ENCODE peak calls at places on chromosome 16, in ten cellular contexts. I is SJCRH30; Z is A673; X is CD8-positive, alpha-beta T cell; O is cardiac muscle cell; D is brain microvascular endothelial cell; U is OCI-LY7; E is heart right ventricle; N is endothelial cell of umbilical vein; B is PC-3. S is an unnamed sample.
A peak's percentile ranks its signal among the peaks of the same experiment; 100 is the strongest.

GRCh38 chr16:50238868-50239301 is 27.5 kb upstream of the ADCY7 start:
- DNase-seq in I (no peak), Z (no peak), X (no peak), O (no peak), D (no peak), U (no peak), E (no peak), N (no peak), B (no peak), S (no peak)

GRCh38 chr16:22123146-22123545 is 30.8 kb downstream of the VWA3A start:
- DNase-seq in I (no peak), Z (peak; percentile 45), X (no peak), O (no peak), D (no peak), U (no peak), E (no peak), N (no peak), B (no peak), S (no peak)

GRCh38 chr16:1413684-1414531 is 596 bp downstream of the UNKL start:
- DNase-seq in I (peak; percentile 50), Z (peak; percentile 74), X (peak; percentile 49), O (peak; percentile 47), D (peak; percentile 27), U (peak; percentile 81), E (no peak), N (peak; percentile 54), B (peak; percentile 41), S (peak; percentile 81)

GRCh38 chr16:85041184-85041928 is 13.8 kb downstream of the KIAA0513 start:
- DNase-seq in I (peak; percentile 58), Z (no peak), X (no peak), O (no peak), D (no peak), U (no peak), E (no peak), N (no peak), B (no peak), S (no peak)

GRCh38 chr16:84419730-84420129 is 51.4 kb downstream of the ATP2C2 start:
- DNase-seq in I (no peak), Z (no peak), X (no peak), O (no peak), D (no peak), U (no peak), E (no peak), N (no peak), B (no peak), S (no peak)

GRCh38 chr16:56776562-56776961 is 46.6 kb downstream of the NUP93 start:
- DNase-seq in I (no peak), Z (peak; percentile 79), X (no peak), O (peak; percentile 52), D (no peak), U (no peak), E (no peak), N (peak; percentile 34), B (no peak), S (no peak)

GRCh38 chr16:75130150-75130771 is 13.7 kb upstream of the LDHD start:
- DNase-seq in I (no peak), Z (no peak), X (no peak), O (no peak), D (no peak), U (no peak), E (no peak), N (no peak), B (peak; percentile 13), S (no peak)

GRCh38 chr16:23195415-23195978 is 13.0 kb downstream of the SCNN1G start:
- DNase-seq in I (no peak), Z (no peak), X (no peak), O (no peak), D (no peak), U (no peak), E (no peak), N (no peak), B (no peak), S (no peak)

GRCh38 chr16:73214825-73215481 is 167.0 kb upstream of the ZFHX3 start:
- DNase-seq in I (no peak), Z (peak; percentile 66), X (no peak), O (no peak), D (peak; percentile 87), U (no peak), E (no peak), N (no peak), B (no peak), S (no peak)

GRCh38 chr16:56734429-56734828 is 4.5 kb downstream of the NUP93 start:
- DNase-seq in I (no peak), Z (no peak), X (no peak), O (no peak), D (no peak), U (no peak), E (no peak), N (no peak), B (no peak), S (no peak)

GRCh38 chr16:88633684-88634140 is 4.7 kb upstream of the IL17C start:
- DNase-seq in I (no peak), Z (no peak), X (peak; percentile 41), O (peak; percentile 26), D (peak; percentile 30), U (peak; percentile 55), E (no peak), N (peak; percentile 7), B (no peak), S (peak; percentile 80)

GRCh38 chr16:55508941-55509920 is at the start of gene LPCAT2:
- DNase-seq in I (peak; percentile 87), Z (peak; percentile 92), X (no peak), O (peak; percentile 91), D (peak; percentile 80), U (no peak), E (peak; percentile 85), N (peak; percentile 90), B (peak; percentile 73), S (peak; percentile 86)

GRCh38 chr16:55512941-55513340 is 4.1 kb downstream of the LPCAT2 start:
- DNase-seq in I (no peak), Z (no peak), X (no peak), O (no peak), D (no peak), U (no peak), E (no peak), N (no peak), B (no peak), S (no peak)

GRCh38 chr16:55508271-55508921 is 476 bp upstream of the LPCAT2 start:
- DNase-seq in I (no peak), Z (no peak), X (no peak), O (no peak), D (no peak), U (no peak), E (no peak), N (no peak), B (no peak), S (no peak)

GRCh38 chr16:55513616-55514015 is 4.7 kb downstream of the LPCAT2 start:
- DNase-seq in I (no peak), Z (no peak), X (no peak), O (no peak), D (no peak), U (no peak), E (no peak), N (no peak), B (no peak), S (no peak)

GRCh38 chr16:55510185-55510805 is 1.4 kb downstream of the LPCAT2 start:
- DNase-seq in I (no peak), Z (no peak), X (no peak), O (no peak), D (no peak), U (no peak), E (no peak), N (no peak), B (no peak), S (no peak)
- H3K4me3 ChIP-seq in I (peak overlapping the region; percentile 62), Z (peak overlapping the region; percentile 79), X (no peak overlapping the region), O (no peak overlapping the region), D (peak overlapping the region; percentile 73), U (no peak overlapping the region), E (peak overlapping the region; percentile 66), N (peak overlapping the region; percentile 65), B (peak overlapping the region; percentile 71), S (peak overlapping the region; percentile 41)

GRCh38 chr16:65988019-65988418 is 378.5 kb upstream of the CDH5 start:
- DNase-seq in I (peak; percentile 24), Z (no peak), X (no peak), O (no peak), D (no peak), U (no peak), E (no peak), N (no peak), B (no peak), S (no peak)
- H3K27ac ChIP-seq in I (no peak overlapping the region), Z (no peak overlapping the region), X (no peak overlapping the region), O (no peak overlapping the region), D (no peak overlapping the region), U (no peak overlapping the region), E (no peak overlapping the region), N (no peak overlapping the region), B (no peak overlapping the region), S (no peak overlapping the region)

GRCh38 chr16:8925455-8925854 is 38.3 kb downstream of the USP7 start:
- DNase-seq in I (no peak), Z (no peak), X (no peak), O (no peak), D (no peak), U (no peak), E (no peak), N (no peak), B (no peak), S (no peak)
- H3K36me3 ChIP-seq in I (peaks cover 52% of the 10 kb centered on the region), Z (peaks cover 48% of the 10 kb centered on the region), X (peaks cover 49% of the 10 kb centered on the region), O (peaks cover 28% of the 10 kb centered on the region), D (peaks cover 32% of the 10 kb centered on the region), U (peaks cover 87% of the 10 kb centered on the region), E (peaks cover 77% of the 10 kb centered on the region), N (peaks cover 25% of the 10 kb centered on the region), B (peaks cover 42% of the 10 kb centered on the region), S (no peaks in the 10 kb centered on the region)

GRCh38 chr16:5907544-5907943 is 809.9 kb upstream of the EEF2KMT start:
- DNase-seq in I (no peak), Z (no peak), X (no peak), O (no peak), D (no peak), U (no peak), E (no peak), N (no peak), B (no peak), S (no peak)

GRCh38 chr16:5905935-5906334 is 808.3 kb upstream of the EEF2KMT start:
- DNase-seq in I (no peak), Z (peak; percentile 5), X (no peak), O (no peak), D (no peak), U (no peak), E (no peak), N (no peak), B (no peak), S (no peak)

GRCh38 chr16:5906351-5906750 is 808.8 kb upstream of the EEF2KMT start:
- DNase-seq in I (no peak), Z (no peak), X (no peak), O (no peak), D (no peak), U (no peak), E (no peak), N (no peak), B (no peak), S (no peak)

GRCh38 chr16:5903153-5903552 is 805.6 kb upstream of the EEF2KMT start:
- DNase-seq in I (no peak), Z (no peak), X (no peak), O (no peak), D (no peak), U (no peak), E (no peak), N (no peak), B (no peak), S (no peak)

DNA sequence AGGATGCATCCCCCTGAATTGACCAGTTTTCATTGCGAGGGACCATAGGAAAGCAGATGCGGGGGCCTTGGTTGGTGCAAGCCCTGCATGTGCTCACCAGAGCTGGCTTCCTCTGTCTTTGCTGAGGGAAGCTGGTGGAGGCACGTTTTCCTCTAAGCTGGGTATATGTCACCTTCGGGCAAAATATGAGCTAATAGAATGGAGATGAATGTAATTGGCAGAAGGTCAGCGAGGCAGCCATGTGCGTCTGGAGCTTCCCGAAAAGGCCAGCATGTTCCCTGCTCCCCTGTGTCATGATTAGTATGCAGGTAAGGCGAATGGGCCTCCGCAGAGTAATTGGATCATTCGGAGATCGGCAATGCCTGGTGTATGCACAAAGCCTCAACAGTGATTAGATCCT is 806.2 kb upstream of the EEF2KMT start:
- DNase-seq in I (no peak), Z (no peak), X (no peak), O (no peak), D (no peak), U (no peak), E (no peak), N (no peak), B (no peak), S (no peak)
- H3K4me3 ChIP-seq in I (no peak overlapping the region), Z (no peak overlapping the region), X (no peak overlapping the region), O (no peak overlapping the region), D (no peak overlapping the region), U (no peak overlapping the region), E (no peak overlapping the region), N (no peak overlapping the region), B (no peak overlapping the region), S (no peak overlapping the region)

S was measured in Peyer's patch.